ENCODE peak calls at places on chromosomes 13 and 19, in seven cellular contexts. W, K, U, J, G, R and L are unnamed samples.

GRCh38 chr19:17089238-17089637 is 13.7 kb downstream of the MYO9B start:
- DNase-seq in G (no peak), R (peak; percentile 49), J (no peak), W (no peak), U (no peak), K (no peak), L (no peak)

GRCh38 chr19:43784251-43784980 is 3.6 kb upstream of the KCNN4 start:
- DNase-seq in J (no peak), U (peak; percentile 87), G (peak; percentile 67), R (no peak), W (peak; percentile 79), K (peak; percentile 70), L (no peak)

GRCh38 chr19:18506545-18506944 is 15.3 kb downstream of the ELL start:
- DNase-seq in W (no peak), J (no peak), G (no peak), R (no peak), U (no peak), K (no peak), L (no peak)

GRCh38 chr19:40808497-40808896 is 9.5 kb downstream of the EGLN2 start:
- DNase-seq in R (no peak), W (no peak), J (no peak), K (no peak), G (no peak), U (no peak), L (no peak)

GRCh38 chr13:114106991-114107685 is 25.3 kb downstream of the RASA3 start:
- DNase-seq in J (no peak), R (no peak), G (no peak), U (no peak), W (no peak), K (no peak), L (no peak)

GRCh38 chr13:113610266-113610665 is 25.7 kb downstream of the TFDP1 start:
- DNase-seq in W (no peak), K (no peak), J (no peak), G (no peak), R (no peak), U (no peak), L (no peak)

GRCh38 chr19:39543477-39543857 is 3.5 kb upstream of the EID2 start:
- DNase-seq in J (no peak), W (peak; percentile 97), U (no peak), R (no peak), K (no peak), G (no peak), L (no peak)

GRCh38 chr19:1955171-1956142 is 14.5 kb downstream of the CSNK1G2 start:
- DNase-seq in W (no peak), G (no peak), J (no peak), U (no peak), R (no peak), K (no peak), L (no peak)

GRCh38 chr19:39154626-39155100 is 29.1 kb downstream of the PAK4 start:
- DNase-seq in J (no peak), G (peak; percentile 85), W (peak; percentile 74), K (no peak), R (no peak), U (peak; percentile 81), L (no peak)

GRCh38 chr13:48653074-48654054 is at the start of gene CYSLTR2:
- DNase-seq in W (no peak), K (no peak), J (no peak), G (no peak), U (no peak), R (no peak), L (no peak)

GRCh38 chr19:37551123-37551993 is 43.2 kb downstream of the ZNF571 start:
- DNase-seq in G (no peak), J (no peak), U (peak; percentile 63), K (no peak), W (peak; percentile 40), R (peak; percentile 3), L (no peak)

GRCh38 chr13:27211771-27212364 is 39.5 kb upstream of the RPL21 start:
- DNase-seq in R (no peak), W (peak; percentile 73), G (no peak), U (no peak), K (no peak), J (no peak), L (no peak)

GRCh38 chr19:18469245-18470107 is 31.5 kb upstream of the ISYNA1 start:
- DNase-seq in U (peak; percentile 76), J (no peak), G (no peak), W (no peak), K (peak; percentile 75), R (no peak), L (peak; percentile 79)

GRCh38 chr19:29510701-29511265 is 15.0 kb upstream of the VSTM2B start:
- DNase-seq in W (no peak), G (no peak), J (no peak), R (no peak), K (no peak), U (no peak), L (peak; percentile 28)

GRCh38 chr19:37933965-37934364 is 27.0 kb downstream of the SIPA1L3 start:
- DNase-seq in J (no peak), R (no peak), U (no peak), W (peak; percentile 76), K (no peak), G (no peak), L (peak; percentile 41)

GRCh38 chr13:68995972-68996670 is 1111.5 kb upstream of the ATXN8OS start:
- DNase-seq in U (no peak), G (no peak), R (no peak), K (no peak), W (no peak), J (no peak), L (no peak)

GRCh38 chr19:8489591-8490394 is 12.6 kb downstream of the PRAM1 start:
- DNase-seq in G (peak; percentile 89), J (no peak), W (peak; percentile 89), U (no peak), R (no peak), K (no peak), L (no peak)

DNA sequence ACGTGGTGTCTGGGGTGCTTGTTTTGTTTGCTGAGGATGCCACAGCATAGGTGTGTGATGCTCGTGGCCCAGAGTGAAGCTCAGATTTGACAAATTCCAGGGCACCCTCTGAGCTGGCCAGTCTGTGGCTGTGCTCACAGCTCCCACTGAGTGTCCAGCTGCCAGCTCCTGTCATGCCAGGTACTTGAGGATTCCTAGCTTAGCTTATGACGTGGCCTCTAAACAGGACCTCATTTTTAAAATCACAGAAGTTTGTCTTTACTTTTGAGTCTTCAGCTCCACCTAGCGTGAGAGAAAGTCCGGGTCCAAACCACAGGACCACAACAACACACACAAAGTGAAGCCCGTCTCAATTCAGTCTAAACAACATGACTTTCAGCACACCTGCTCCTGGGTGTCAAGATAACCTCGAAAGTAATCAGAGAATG is 117.3 kb downstream of the RAB20 start:
- DNase-seq in W (peak; percentile 13), K (no peak), G (no peak), R (no peak), J (no peak), U (no peak), L (no peak)
- TF ChIP-seq CTCF in W (no peak), K (no peak), G (no peak), R (peak; percentile 39), J (no peak), U (peak; percentile 55), L (no peak)

GRCh38 chr13:49679244-49679643 is 12.0 kb downstream of the EBPL start:
- DNase-seq in J (no peak), U (no peak), W (no peak), G (no peak), R (no peak), K (no peak), L (no peak)
- TF ChIP-seq CTCF in J (no peak), U (no peak), W (peak; percentile 29), G (no peak), R (peak; percentile 30), K (no peak), L (no peak)

GRCh38 chr13:20230913-20231838 is 943 bp downstream of the GJB6 start:
- DNase-seq in R (no peak), W (no peak), U (no peak), K (peak; percentile 55), G (no peak), J (no peak), L (no peak)

GRCh38 chr13:20227730-20228129 is 4.4 kb downstream of the GJB6 start:
- DNase-seq in W (no peak), R (no peak), J (no peak), G (no peak), K (no peak), U (no peak), L (no peak)

GRCh38 chr13:20232556-20233277 is 598 bp upstream of the GJB6 start:
- DNase-seq in U (no peak), K (no peak), G (no peak), R (no peak), J (no peak), W (no peak), L (no peak)

GRCh38 chr13:20227288-20227687 is 4.8 kb downstream of the GJB6 start:
- DNase-seq in J (no peak), K (no peak), W (no peak), G (no peak), U (no peak), R (no peak), L (no peak)

DNA sequence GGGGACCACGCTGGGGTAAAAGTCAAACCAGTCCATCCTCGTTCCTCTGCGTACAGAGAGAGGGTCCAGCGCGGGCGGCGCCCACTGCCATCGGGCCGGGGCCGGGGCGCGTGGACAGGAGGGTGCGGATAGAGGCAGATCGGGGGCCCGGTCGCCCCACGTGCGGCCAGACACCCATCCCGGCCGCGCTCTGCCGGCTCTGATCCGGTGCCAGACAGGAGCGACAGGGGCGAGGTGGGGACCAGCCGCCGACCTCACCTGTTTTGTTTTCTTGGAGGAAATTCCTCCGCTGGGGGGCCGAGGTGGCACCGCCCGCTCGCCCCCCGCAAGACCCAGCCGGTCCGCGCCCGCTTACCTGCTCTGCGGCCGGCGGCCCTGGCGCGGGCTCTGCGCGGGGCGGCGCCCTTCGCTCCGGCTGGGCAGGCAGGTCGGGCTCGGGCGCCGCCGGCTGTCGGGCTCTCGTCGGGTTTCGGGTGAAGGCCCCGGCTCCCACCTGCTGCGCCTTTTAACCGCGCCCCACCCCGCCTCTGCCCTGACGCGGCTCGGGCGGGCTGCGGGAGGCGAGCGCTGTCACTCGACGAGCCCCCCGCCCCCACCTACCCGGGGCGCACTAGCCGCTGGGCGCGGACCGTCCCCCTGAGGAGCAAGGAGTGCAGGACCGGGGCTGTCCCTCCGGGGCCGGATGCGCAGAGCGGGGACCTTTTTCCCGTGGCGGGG is at the start of gene GJB6:
- DNase-seq in R (no peak), W (peak; percentile 13), K (peak; percentile 55), J (no peak), G (no peak), U (no peak), L (peak; percentile 67)
- TF ChIP-seq CTCF in R (no peak), W (peak; percentile 27), K (no peak), J (peak; percentile 41), G (no peak), U (no peak), L (no peak)

GRCh38 chr13:64993514-64994164 is 2236.5 kb downstream of the PCDH9 start:
- DNase-seq in R (no peak), J (no peak), U (no peak), G (no peak), W (no peak), K (no peak), L (no peak)

GRCh38 chr13:64997438-64997837 is 2232.7 kb downstream of the PCDH9 start:
- DNase-seq in G (no peak), J (no peak), W (no peak), R (no peak), K (no peak), U (no peak), L (no peak)

DNA sequence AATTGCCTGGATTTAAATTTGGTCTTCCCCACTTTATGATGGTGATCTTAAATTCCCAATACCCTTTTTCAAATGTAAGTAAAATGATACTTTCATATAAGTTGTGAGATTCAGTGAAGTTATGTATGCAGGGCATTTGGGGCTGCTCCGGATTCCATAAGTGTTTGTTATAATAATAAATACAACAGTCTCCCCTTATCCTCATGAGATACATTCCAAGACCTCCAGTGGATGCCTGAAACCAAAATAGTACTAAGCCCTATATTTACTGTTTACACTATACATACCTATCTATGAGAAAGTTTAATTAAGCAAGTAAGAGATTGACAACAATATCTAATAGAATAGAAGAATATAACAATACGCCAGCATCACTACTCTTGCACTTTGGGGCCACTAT is 2237.8 kb downstream of the PCDH9 start:
- DNase-seq in W (no peak), J (no peak), G (no peak), U (no peak), K (no peak), R (no peak), L (no peak)
- TF ChIP-seq CTCF in W (no peak), J (no peak), G (no peak), U (no peak), K (no peak), R (no peak), L (no peak)